ENCODE peak calls at places on chromosomes 11 and 22, in four cellular contexts. H, T, B and Z are unnamed samples.

GRCh38 chr22:26529345-26529744 is 17.1 kb upstream of the TFIP11 start:
- DNase-seq in H (no peak), T (no peak), B (no peak), Z (no peak)

GRCh38 chr11:64848779-64849599 is 4.5 kb upstream of the CDC42BPG start:
- DNase-seq in H (no peak), T (no peak), B (no peak), Z (peak)

GRCh38 chr11:66363805-66364535 is 7.6 kb downstream of the SLC29A2 start:
- DNase-seq in H (no peak), T (peak), B (no peak), Z (no peak)

GRCh38 chr11:110453684-110454354 is 24.1 kb downstream of the FDX1 start:
- DNase-seq in H (no peak), T (no peak), B (no peak), Z (no peak)

GRCh38 chr11:31974737-31975136 is 116.1 kb upstream of the RCN1 start:
- DNase-seq in H (peak), T (no peak), B (peak), Z (peak)

GRCh38 chr22:50261615-50262459 is at the start of gene MAPK12:
- DNase-seq in H (no peak), T (no peak), B (no peak), Z (no peak)

GRCh38 chr11:120326845-120327281 is 1.8 kb downstream of the TLCD5 start:
- DNase-seq in H (no peak), T (no peak), B (no peak), Z (no peak)

GRCh38 chr11:123702137-123702536 is 39.3 kb downstream of the ZNF202 start:
- DNase-seq in H (no peak), T (no peak), B (no peak), Z (no peak)

GRCh38 chr11:368414-369335 is 624 bp upstream of the B4GALNT4 start:
- DNase-seq in H (no peak), T (no peak), B (no peak), Z (no peak)

GRCh38 chr22:38215156-38216038 is 13.6 kb downstream of the MAFF start:
- DNase-seq in H (no peak), T (no peak), B (no peak), Z (no peak)

GRCh38 chr11:76318744-76319384 is 62.1 kb downstream of the THAP12 start:
- DNase-seq in H (peak), T (peak), B (peak), Z (peak)

GRCh38 chr11:114159802-114160588 is 100.5 kb downstream of the ZBTB16 start:
- DNase-seq in H (peak), T (no peak), B (peak), Z (peak)

GRCh38 chr22:44753189-44754042 is 1.0 kb downstream of the ARHGAP8 start:
- DNase-seq in H (no peak), T (no peak), B (peak), Z (peak)

GRCh38 chr11:18088974-18089373 is 16.9 kb downstream of the SAAL1 start:
- DNase-seq in H (no peak), T (no peak), B (no peak), Z (no peak)

GRCh38 chr11:65884716-65885092 is 3.6 kb downstream of the FIBP start:
- DNase-seq in H (no peak), T (no peak), B (peak), Z (peak)

GRCh38 chr11:103541186-103541795 is 432.1 kb downstream of the DYNC2H1 start:
- DNase-seq in H (no peak), T (no peak), B (peak), Z (no peak)

GRCh38 chr11:119907122-119907933 is 178.3 kb upstream of the NECTIN1 start:
- DNase-seq in H (no peak), T (no peak), B (no peak), Z (peak)

GRCh38 chr11:93123351-93123898 is 74.4 kb downstream of the SLC36A4 start:
- DNase-seq in H (no peak), T (no peak), B (no peak), Z (no peak)

GRCh38 chr11:64885367-64886286 is 7.2 kb upstream of the EHD1 start:
- DNase-seq in H (no peak), T (no peak), B (no peak), Z (no peak)

GRCh38 chr22:48663297-48663696 is 1164.4 kb downstream of the BRD1 start:
- DNase-seq in H (peak), T (no peak), B (no peak), Z (no peak)

GRCh38 chr22:16935209-16935608 is 72.8 kb downstream of the GAB4 start:
- DNase-seq in H (no peak), T (no peak), B (no peak), Z (no peak)

GRCh38 chr11:42620796-42621195 is 691.0 kb upstream of the API5 start:
- DNase-seq in H (no peak), T (no peak), B (peak), Z (no peak)

GRCh38 chr22:32245042-32245441 is 10.1 kb downstream of the SLC5A4 start:
- DNase-seq in H (no peak), T (no peak), B (no peak), Z (no peak)

GRCh38 chr11:78651136-78651775 is 76.6 kb upstream of the NARS2 start:
- DNase-seq in H (no peak), T (no peak), B (no peak), Z (no peak)

DNA sequence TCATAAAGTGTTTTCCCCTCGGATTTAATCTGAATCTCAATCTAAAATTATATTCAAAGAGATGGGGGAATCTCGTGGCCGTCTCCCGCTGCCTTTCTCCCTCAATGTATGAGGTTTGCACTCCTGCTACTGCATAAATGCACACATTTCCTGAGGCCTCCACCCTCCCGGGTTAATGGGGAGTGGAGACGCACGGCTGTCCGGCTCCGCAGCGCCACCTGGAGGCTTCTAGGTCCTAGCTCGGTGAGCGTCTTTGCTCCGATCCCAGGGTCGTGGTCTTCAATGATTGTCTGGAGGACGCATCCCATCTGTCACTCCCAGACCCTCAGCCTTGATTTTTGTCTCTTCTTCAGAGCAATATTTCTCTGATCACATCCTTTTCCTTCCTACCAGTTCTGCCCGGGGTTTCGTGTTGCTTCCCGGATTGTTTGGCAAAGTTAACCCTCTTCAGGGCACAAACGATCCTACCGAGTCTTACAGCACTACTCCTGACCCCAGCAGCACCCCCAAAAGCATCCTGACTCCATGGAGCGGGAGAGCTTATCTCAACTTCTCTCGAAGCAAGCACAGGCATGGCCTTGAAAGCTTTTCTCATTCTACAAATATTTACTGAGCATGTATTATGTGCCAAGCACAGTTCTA is at the start of gene LMO1:
- DNase-seq in H (peak), T (no peak), B (peak), Z (no peak)
- TF ChIP-seq EZH2 in H (no peak), T (no peak), B (no peak), Z (no peak)

DNA sequence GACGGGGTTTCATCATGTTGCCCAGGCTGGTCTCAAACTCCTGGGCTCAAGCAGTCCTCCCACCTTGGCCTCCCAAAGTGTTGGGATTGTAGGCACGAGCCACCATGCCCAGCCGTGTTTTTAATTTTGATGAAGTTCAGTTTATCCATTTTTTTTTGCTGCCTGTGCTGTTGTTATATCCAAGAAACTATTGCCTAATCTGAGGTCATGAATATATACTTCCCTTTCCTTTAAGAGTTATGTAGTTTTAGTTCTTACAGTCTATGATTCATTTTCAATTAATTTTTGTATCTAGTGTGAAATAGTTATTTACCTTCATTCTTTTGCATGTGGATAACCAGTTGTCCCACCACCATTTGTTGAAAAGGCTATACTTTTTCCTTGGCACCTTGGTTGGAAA is 50.3 kb upstream of the SORL1-AS1 start:
- DNase-seq in H (no peak), T (no peak), B (no peak), Z (no peak)
- H3K4me2 ChIP-seq in H (no peak), T (no peak), B (no peak), Z (no peak)

DNA sequence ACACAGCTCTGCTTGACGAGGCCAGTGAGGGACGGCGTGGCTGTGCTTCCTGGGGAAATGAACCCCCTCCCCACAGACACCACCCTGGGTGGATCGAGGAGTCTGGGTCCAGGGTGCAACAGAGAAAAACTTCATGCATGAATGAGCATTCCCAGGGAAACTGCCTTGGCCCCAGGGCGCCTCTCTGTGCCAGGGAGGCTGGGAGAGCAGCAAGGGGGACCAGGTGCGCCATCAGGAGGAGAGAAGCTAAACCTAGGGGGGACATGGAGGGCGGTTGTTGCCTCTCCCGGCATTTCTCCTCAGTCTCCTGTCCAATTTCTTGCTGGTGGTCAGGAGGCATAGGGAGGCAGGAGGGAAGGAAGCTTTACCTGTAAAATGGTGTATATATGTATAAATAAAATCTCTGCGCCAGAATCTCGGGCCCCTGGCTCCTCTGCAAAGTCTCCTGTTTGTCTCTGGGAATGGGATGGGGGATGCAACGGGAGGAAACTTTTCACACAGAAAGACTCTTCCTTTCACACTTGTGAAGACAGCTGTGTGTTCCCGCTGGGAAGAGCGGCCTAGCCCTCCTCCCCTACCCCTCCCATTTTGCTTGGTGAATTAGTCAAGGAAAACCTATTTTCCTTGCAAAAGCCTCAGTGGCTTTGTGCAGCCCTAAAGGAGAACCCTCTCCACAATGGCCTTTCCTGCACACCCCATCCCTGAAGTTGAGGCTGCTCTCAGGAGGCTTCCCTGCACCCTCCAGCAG is 9.2 kb upstream of the IGF2 start:
- DNase-seq in H (no peak), T (no peak), B (no peak), Z (no peak)
- TF ChIP-seq EZH2 in H (no peak), T (no peak), B (no peak), Z (no peak)

GRCh38 chr22:30827646-30828045 is 133.0 kb downstream of the OSBP2 start:
- DNase-seq in H (no peak), T (no peak), B (no peak), Z (no peak)
- H3K4me2 ChIP-seq in H (no peak), T (no peak), B (no peak), Z (no peak)

DNA sequence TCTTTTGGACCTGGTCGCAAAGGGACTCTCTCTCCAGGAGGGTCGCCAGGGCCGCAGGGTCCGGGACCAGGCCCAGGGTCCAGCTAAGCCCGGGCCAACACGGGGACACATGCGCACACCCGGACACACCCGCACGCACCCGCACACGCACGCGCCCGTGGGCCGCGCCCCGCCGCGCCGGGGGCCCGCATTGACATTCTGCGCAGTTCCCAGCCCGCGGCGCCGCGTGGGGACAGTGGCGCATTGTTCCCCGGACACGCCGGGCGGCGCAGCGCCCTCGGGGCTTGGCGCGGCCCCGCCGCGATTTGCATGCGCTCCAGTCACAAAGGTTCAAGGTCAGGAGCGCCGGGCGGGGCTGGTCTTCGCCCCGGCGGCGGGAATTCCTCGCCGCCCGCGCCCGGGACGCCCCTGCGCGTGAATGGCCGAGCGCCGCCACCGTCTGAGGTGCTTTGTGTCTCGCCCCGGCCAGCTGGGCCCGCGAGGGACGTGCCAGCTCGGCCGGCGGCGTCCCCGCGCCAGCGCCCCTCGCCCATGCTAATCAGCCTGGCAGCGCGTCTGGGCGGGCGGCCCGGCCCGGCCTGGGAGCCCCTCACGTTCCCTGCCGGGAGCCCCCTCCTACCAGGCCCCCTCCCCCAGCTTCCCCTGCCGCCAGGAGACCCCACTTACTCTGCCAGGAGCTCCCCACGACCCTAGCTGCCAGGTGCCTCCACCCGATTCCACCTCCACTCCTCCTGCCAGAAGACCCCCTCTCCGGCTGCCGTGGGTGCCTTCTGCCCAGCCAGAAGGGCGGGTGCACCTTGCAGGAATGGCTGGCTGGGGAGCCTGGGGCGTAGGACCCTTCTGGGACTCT is 50.5 kb upstream of the WNT7B start:
- DNase-seq in H (no peak), T (no peak), B (no peak), Z (peak)
- TF ChIP-seq EZH2 in H (no peak), T (peak), B (no peak), Z (peak)

GRCh38 chr11:121722431-121723256 is 269.9 kb upstream of the SORL1-AS1 start:
- DNase-seq in H (no peak), T (peak), B (peak), Z (no peak)
- H3K4me2 ChIP-seq in H (no peak), T (peak), B (peak), Z (peak)